ENCODE peak calls at places on chromosomes 12 and 14, in five cellular contexts. X is prostate gland, S is bronchial epithelial cell, N is progenitor cell of endocrine pancreas, L is fibroblast of pulmonary artery. F is an unnamed sample.

GRCh38 chr12:27970391-27970980 is 2.0 kb downstream of the PTHLH start:
- DNase-seq in X (no peak), S (no peak), N (peak), L (no peak), F (no peak)

GRCh38 chr12:94571556-94571955 is 78.8 kb downstream of the TMCC3 start:
- DNase-seq in X (no peak), S (peak), N (no peak), L (peak), F (peak)

GRCh38 chr14:104227806-104228205 is 89.4 kb downstream of the KIF26A start:
- DNase-seq in X (no peak), S (no peak), N (no peak), L (no peak), F (no peak)

GRCh38 chr14:91368681-91369416 is 48.8 kb downstream of the CCDC88C start:
- DNase-seq in X (no peak), S (no peak), N (no peak), L (no peak), F (no peak)

GRCh38 chr14:65131176-65131765 is 29.0 kb upstream of the MAX start:
- DNase-seq in X (peak), S (peak), N (no peak), L (no peak), F (peak)

GRCh38 chr14:67477926-67478915 is 10.3 kb downstream of the TMEM229B start:
- DNase-seq in X (no peak), S (peak), N (no peak), L (no peak), F (peak)

GRCh38 chr12:111310076-111310870 is 58.6 kb downstream of the PHETA1 start:
- DNase-seq in X (no peak), S (no peak), N (no peak), L (no peak), F (no peak)

GRCh38 chr12:93852067-93852466 is 174.9 kb downstream of the CRADD start:
- DNase-seq in X (no peak), S (no peak), N (no peak), L (no peak), F (no peak)

GRCh38 chr12:124295431-124296058 is 652 bp downstream of the RFLNA start:
- DNase-seq in X (no peak), S (no peak), N (no peak), L (no peak), F (no peak)

GRCh38 chr14:78398216-78398615 is 228.0 kb downstream of the NRXN3 start:
- DNase-seq in X (no peak), S (no peak), N (no peak), L (no peak), F (no peak)

GRCh38 chr12:129195081-129195480 is 341.8 kb downstream of the GLT1D1 start:
- DNase-seq in X (no peak), S (no peak), N (no peak), L (no peak), F (no peak)

GRCh38 chr14:71309756-71310155 is 402.5 kb downstream of the PCNX1 start:
- DNase-seq in X (no peak), S (no peak), N (no peak), L (no peak), F (no peak)
- TF ChIP-seq CTCF in X (no peak), S (no peak), N (peak), L (peak), F (peak)

GRCh38 chr14:60760209-60760608 is 25.6 kb downstream of the MNAT1 start:
- DNase-seq in X (no peak), S (no peak), N (no peak), L (no peak), F (no peak)
- TF ChIP-seq CTCF in X (no peak), S (no peak), N (no peak), L (no peak), F (no peak)

GRCh38 chr14:105439710-105440553 is 20.3 kb downstream of the MTA1 start:
- DNase-seq in X (no peak), S (no peak), N (no peak), L (no peak), F (no peak)
- TF ChIP-seq CTCF in X (no peak), S (no peak), N (no peak), L (no peak), F (peak)

GRCh38 chr14:72420749-72421452 is 473.0 kb downstream of the DPF3 start:
- DNase-seq in X (peak), S (peak), N (peak), L (peak), F (peak)

GRCh38 chr14:72419226-72419625 is 474.7 kb downstream of the DPF3 start:
- DNase-seq in X (no peak), S (no peak), N (no peak), L (no peak), F (no peak)

GRCh38 chr14:72416081-72416849 is 477.6 kb downstream of the DPF3 start:
- DNase-seq in X (no peak), S (no peak), N (no peak), L (no peak), F (no peak)

GRCh38 chr14:72416892-72417291 is 477.0 kb downstream of the DPF3 start:
- DNase-seq in X (no peak), S (no peak), N (no peak), L (no peak), F (no peak)
- TF ChIP-seq CTCF in X (no peak), S (no peak), N (no peak), L (no peak), F (no peak)

F was measured in foreskin keratinocyte.